ENCODE peak calls at places on chromosomes 2 and 18, in six cellular contexts. K is GM12878, E is prostate gland, N is IMR-90, H is transverse colon, V is breast epithelium. X is an unnamed sample.

GRCh38 chr2:197558393-197558792 is 42.5 kb downstream of the MOB4 start:
- DNase-seq in V (no peak), E (no peak), N (no peak), H (no peak), K (no peak), X (no peak)

GRCh38 chr2:67566958-67567635 is 170.0 kb downstream of the ETAA1 start:
- DNase-seq in N (peak), H (no peak), K (no peak), V (no peak), E (no peak), X (no peak)

GRCh38 chr18:32735781-32736180 is 37.0 kb downstream of the KLHL14 start:
- DNase-seq in E (no peak), V (no peak), N (peak), H (no peak), K (no peak), X (no peak)

GRCh38 chr2:239065537-239065936 is 217.7 kb downstream of the TWIST2 start:
- DNase-seq in N (no peak), V (no peak), K (no peak), E (no peak), H (no peak), X (no peak)

GRCh38 chr18:765764-766549 is 46.1 kb downstream of the YES1 start:
- DNase-seq in H (no peak), N (no peak), K (no peak), V (no peak), E (no peak), X (no peak)

GRCh38 chr2:69798466-69798908 is 31.0 kb upstream of the GMCL1 start:
- DNase-seq in E (peak), N (peak), K (no peak), V (peak), H (peak), X (peak)

GRCh38 chr2:142863485-142863921 is 14.0 kb upstream of the KYNU start:
- DNase-seq in E (no peak), K (no peak), H (no peak), V (no peak), N (peak), X (no peak)

GRCh38 chr2:239268082-239268481 is 132.7 kb downstream of the HDAC4 start:
- DNase-seq in E (peak), V (peak), N (no peak), H (peak), K (no peak), X (peak)

GRCh38 chr2:170744248-170745002 is 25.8 kb upstream of the ERICH2 start:
- DNase-seq in H (no peak), N (no peak), K (no peak), V (no peak), E (no peak), X (no peak)

GRCh38 chr2:48346124-48346536 is 183.8 kb upstream of the STON1 start:
- DNase-seq in K (no peak), H (peak), E (no peak), N (peak), V (no peak), X (no peak)

GRCh38 chr2:29097569-29097968 is 17.6 kb upstream of the CLIP4 start:
- DNase-seq in E (no peak), K (no peak), H (no peak), V (peak), N (no peak), X (no peak)

GRCh38 chr2:179354739-179355537 is 90.3 kb upstream of the SESTD1 start:
- DNase-seq in K (no peak), H (no peak), N (peak), E (no peak), V (no peak), X (no peak)

GRCh38 chr2:230475143-230475542 is 59.1 kb downstream of the SP100 start:
- DNase-seq in K (no peak), H (no peak), N (no peak), V (no peak), E (no peak), X (no peak)

GRCh38 chr2:33298233-33298632 is 178.2 kb upstream of the RASGRP3 start:
- DNase-seq in N (peak), E (no peak), H (no peak), V (no peak), K (no peak), X (no peak)

GRCh38 chr2:100483892-100484291 is 13.6 kb downstream of the NMS start:
- DNase-seq in K (no peak), V (no peak), E (no peak), H (no peak), N (no peak), X (no peak)

GRCh38 chr2:11998218-11998617 is 251.8 kb downstream of the LPIN1 start:
- DNase-seq in H (no peak), K (peak), E (no peak), V (no peak), N (peak), X (no peak)

GRCh38 chr2:172770887-172771286 is 35.2 kb downstream of the RAPGEF4 start:
- DNase-seq in N (no peak), E (no peak), H (no peak), V (no peak), K (no peak), X (no peak)

GRCh38 chr2:62934501-62934900 is 116.1 kb upstream of the OTX1 start:
- DNase-seq in N (no peak), V (no peak), K (no peak), H (no peak), E (no peak), X (no peak)

GRCh38 chr2:25894135-25894830 is 16.0 kb upstream of the ASXL2 start:
- DNase-seq in N (peak), K (no peak), H (peak), V (no peak), E (no peak), X (no peak)

GRCh38 chr2:119119076-119119710 is 39.4 kb downstream of the C1QL2 start:
- DNase-seq in E (no peak), K (no peak), N (no peak), H (no peak), V (no peak), X (no peak)

GRCh38 chr2:21042958-21043743 is 722 bp downstream of the APOB start:
- DNase-seq in N (peak), E (peak), V (no peak), K (no peak), H (peak), X (peak)

GRCh38 chr2:81481242-81481993 is 1176.9 kb upstream of the LRRTM1 start:
- DNase-seq in E (no peak), K (no peak), H (no peak), N (no peak), V (no peak), X (peak)

GRCh38 chr2:224802407-224802806 is 86.2 kb upstream of the CCDC195 start:
- DNase-seq in E (no peak), N (peak), K (no peak), V (no peak), H (no peak), X (no peak)

GRCh38 chr2:102508863-102509262 is 35.8 kb downstream of the SLC9A4 start:
- DNase-seq in E (no peak), V (no peak), H (no peak), N (no peak), K (no peak), X (no peak)

GRCh38 chr18:56647071-56647470 is 4.1 kb upstream of the WDR7 start:
- DNase-seq in K (no peak), V (no peak), N (no peak), H (no peak), E (no peak), X (no peak)

GRCh38 chr2:30269771-30270145 is 38.4 kb downstream of the LBH start:
- DNase-seq in N (no peak), V (no peak), K (no peak), H (no peak), E (no peak), X (no peak)

GRCh38 chr2:166106431-166107015 is 21.3 kb downstream of the SCN1A start:
- DNase-seq in K (no peak), V (no peak), N (peak), E (no peak), H (no peak), X (no peak)

GRCh38 chr2:120471166-120471565 is 125.2 kb downstream of the INHBB start:
- DNase-seq in K (no peak), E (no peak), H (no peak), N (no peak), V (no peak), X (no peak)
- TF ChIP-seq CTCF in K (no peak), E (no peak), H (no peak), N (no peak), V (no peak), X (no peak)

DNA sequence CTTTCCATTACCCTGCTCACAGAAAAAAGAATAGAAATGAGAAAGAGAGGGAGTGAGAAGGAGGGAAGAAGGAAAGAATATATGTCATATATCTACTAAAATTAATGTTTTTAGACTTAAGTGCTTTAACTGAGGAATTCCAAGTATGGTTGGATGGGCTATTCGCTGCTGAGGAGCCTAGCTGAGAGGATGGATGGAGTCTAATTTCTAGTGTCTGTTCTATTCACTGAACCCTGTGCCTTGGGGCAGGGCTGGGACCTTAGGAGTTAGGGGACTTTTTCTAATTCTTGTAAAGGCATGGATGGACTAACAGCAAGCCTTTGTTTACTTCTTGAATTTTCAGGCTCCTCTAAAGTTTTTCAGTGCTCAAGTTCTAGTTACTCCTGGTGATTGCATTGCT is 109.8 kb downstream of the PTRHD1 start:
- DNase-seq in H (no peak), V (no peak), E (no peak), K (no peak), N (no peak), X (no peak)
- TF ChIP-seq POLR2A in H (no peak), V (no peak), E (no peak), K (no peak), N (no peak), X (no peak)

DNA sequence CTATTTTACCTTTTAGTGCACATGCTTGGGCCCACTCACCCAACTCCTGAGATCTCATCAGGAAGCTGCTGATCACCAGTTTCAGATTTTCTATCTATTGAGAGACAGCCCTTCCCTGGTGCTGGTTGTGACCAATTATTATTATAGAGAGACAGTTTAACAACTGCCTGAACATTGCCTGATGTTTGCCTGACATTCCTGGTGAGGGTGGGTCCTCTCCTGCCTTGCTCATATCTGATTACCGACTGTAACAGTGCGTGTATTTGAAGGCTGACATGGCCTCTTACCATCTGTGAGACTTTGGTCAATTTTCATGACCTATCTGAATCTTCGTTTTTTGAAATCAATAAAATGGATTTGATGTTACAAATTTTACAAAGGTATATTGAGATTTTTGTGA is 39.0 kb downstream of the FAM171B start:
- DNase-seq in N (no peak), K (no peak), E (no peak), V (no peak), H (no peak), X (no peak)
- TF ChIP-seq CTCF in N (no peak), K (no peak), E (no peak), V (no peak), H (no peak), X (no peak)

DNA sequence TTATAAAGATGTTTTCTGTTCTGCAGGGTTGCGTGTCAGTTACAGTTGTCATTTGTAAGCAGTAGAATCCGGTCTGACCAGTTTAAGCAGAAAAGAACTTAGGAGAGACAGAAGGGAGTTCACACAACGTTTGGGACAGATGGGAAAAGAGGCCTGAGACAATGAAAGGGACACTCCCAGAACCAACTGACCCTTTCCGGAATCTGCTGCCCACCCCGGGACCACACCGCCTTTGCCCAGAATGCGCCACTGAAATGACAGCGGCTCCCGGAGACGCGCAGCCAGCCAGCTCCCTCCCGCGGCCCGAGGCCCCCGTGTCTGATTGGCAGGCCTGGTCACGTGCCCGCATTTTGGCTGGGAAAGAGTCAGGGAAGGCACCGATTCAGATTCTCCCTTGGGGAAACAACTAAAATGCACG is 244.6 kb downstream of the BCL2 start:
- DNase-seq in K (no peak), N (peak), H (peak), E (peak), V (peak), X (peak)
- TF ChIP-seq POLR2A in K (peak), N (no peak), H (peak), E (peak), V (no peak), X (no peak)

DNA sequence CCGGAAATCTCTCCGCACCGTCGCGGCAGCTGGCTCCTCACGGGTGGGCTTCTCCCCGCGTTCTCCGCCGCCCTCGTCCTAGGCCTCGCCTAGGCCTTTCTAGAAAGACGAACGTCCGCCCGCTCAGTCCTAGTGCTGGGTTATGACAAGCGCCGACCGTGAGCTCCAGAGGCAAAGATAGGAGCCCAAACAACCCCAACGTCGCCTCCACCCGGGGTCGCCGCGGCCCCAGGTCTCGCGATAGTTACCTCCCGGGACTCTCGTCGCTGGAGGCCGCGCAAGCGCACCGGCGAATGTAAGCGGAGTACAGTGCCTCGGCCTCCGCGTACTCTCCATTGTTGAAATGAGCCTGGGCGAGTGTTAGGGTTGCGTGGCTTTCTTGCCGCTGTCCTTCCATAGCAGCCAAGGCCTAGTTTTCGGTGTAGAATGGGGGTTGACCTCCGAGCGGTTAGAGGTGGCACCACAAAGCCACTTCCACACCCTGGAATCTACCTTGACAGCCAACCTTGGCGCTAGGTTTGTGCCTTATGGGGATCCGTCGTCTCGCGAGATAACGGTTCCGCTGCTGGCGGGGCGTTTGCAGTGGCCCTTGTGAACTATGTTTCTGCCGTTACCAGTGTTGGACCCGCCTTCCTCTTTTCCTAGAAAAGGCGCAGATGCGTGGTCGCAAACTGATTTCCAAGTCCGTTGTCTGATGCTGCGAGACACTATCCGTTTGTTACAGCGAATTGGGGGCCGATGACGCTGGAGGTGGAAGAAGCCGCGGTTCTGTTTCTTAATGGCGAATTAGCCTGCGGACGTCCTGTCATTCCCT is at the start of gene TTC32:
- DNase-seq in E (peak), K (peak), V (peak), H (peak), N (peak), X (peak)
- TF ChIP-seq CTCF in E (peak), K (no peak), V (peak), H (no peak), N (no peak), X (no peak)

DNA sequence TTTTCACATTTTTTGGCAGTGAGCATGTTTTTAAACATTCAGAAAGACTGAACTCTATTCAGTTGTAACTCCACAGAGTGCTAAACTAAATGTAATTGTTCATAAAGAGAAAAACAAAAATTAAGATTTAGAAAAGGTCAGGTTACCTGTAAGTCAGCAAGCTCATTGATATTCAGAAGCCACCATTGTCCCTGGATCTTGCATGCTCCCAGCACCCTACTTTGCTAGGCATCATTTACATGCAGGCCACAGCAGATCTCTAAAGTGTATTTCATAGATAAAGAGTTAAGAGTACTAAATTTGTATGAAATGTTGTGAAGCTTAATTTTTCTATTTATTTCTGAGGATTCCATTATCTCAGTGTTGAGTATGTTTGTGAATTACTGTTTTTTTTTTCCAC is 64.8 kb upstream of the CDH19 start:
- DNase-seq in E (no peak), K (no peak), H (no peak), N (no peak), V (no peak), X (no peak)
- TF ChIP-seq POLR2A in E (no peak), K (no peak), H (no peak), N (no peak), V (no peak), X (no peak)

GRCh38 chr2:159002465-159003130 is 34.2 kb downstream of the TANC1 start:
- DNase-seq in E (no peak), K (no peak), V (no peak), N (peak), H (no peak), X (no peak)
- TF ChIP-seq CTCF in E (no peak), K (no peak), V (no peak), N (no peak), H (no peak), X (no peak)

DNA sequence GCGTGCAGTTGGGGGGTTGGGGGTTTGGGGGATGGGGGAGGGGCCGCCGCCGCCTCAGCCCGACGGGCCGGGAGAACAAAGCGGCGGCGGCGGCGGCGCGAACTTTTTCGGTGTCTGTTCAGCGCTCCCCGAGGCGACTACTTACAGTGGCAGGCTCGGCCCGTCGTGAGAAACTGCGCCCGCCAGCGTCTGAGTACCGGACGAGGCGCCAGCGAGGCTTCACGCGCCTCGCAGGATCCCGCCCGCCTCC is 172 bp downstream of the PRKD3 start:
- DNase-seq in N (peak), K (no peak), H (peak), V (no peak), E (peak), X (peak)
- TF ChIP-seq POLR2A in N (peak), K (peak), H (peak), V (no peak), E (peak), X (no peak)

X was measured in upper lobe of left lung.